ENCODE peak calls at places on chromosomes 13 and 19, in nine cellular contexts. R is RWPE1, Y is nephron progenitor cell, K is Calu3, H is tibial artery, F is kidney epithelial cell, V is chondrocyte, B is WTC11, P is psoas muscle. A is an unnamed sample.

GRCh38 chr13:34294483-34295129 is 476.7 kb downstream of the RFC3 start:
- DNase-seq in K (no peak), H (no peak), P (no peak), F (no peak), R (no peak), B (no peak), Y (no peak), V (no peak), A (no peak)

GRCh38 chr19:51552996-51553725 is 17.9 kb upstream of the ZNF175 start:
- DNase-seq in H (peak), P (peak), F (no peak), V (no peak), K (peak), B (peak), Y (peak), R (peak), A (peak)

GRCh38 chr19:55383789-55384575 is at the start of gene TMEM238:
- DNase-seq in B (peak), F (no peak), V (no peak), P (peak), Y (peak), H (no peak), K (peak), R (no peak), A (no peak)

GRCh38 chr19:6413291-6413690 is 11.3 kb downstream of the KHSRP start:
- DNase-seq in B (no peak), V (no peak), K (no peak), P (no peak), Y (no peak), H (no peak), R (no peak), F (no peak), A (no peak)

GRCh38 chr13:20828540-20829364 is 55.0 kb upstream of the EEF1AKMT1 start:
- DNase-seq in B (no peak), F (no peak), P (no peak), V (no peak), K (peak), R (peak), Y (peak), H (no peak), A (peak)

GRCh38 chr19:27746691-27747380 is 1466.1 kb downstream of the UQCRFS1 start:
- DNase-seq in R (no peak), V (no peak), B (peak), P (peak), Y (peak), K (peak), H (peak), F (no peak), A (no peak)

GRCh38 chr13:114015608-114016295 is 41.9 kb upstream of the C13orf46 start:
- DNase-seq in R (peak), B (no peak), H (peak), V (no peak), F (no peak), Y (no peak), K (no peak), P (peak), A (no peak)

GRCh38 chr19:18660051-18660910 is 23.2 kb upstream of the CRTC1 start:
- DNase-seq in F (no peak), P (peak), H (peak), K (peak), V (no peak), R (no peak), Y (no peak), B (no peak), A (no peak)

GRCh38 chr13:61536443-61536842 is 120.8 kb upstream of the PCDH20 start:
- DNase-seq in K (no peak), F (no peak), B (no peak), H (no peak), P (no peak), Y (no peak), R (no peak), V (no peak), A (no peak)

GRCh38 chr13:108944760-108945159 is 315.3 kb downstream of the MYO16 start:
- DNase-seq in B (no peak), V (no peak), Y (no peak), P (no peak), K (no peak), R (peak), F (no peak), H (no peak), A (no peak)

GRCh38 chr19:15636026-15636425 is 4.7 kb upstream of the CYP4F3 start:
- DNase-seq in B (no peak), P (no peak), H (no peak), V (no peak), R (no peak), Y (no peak), F (no peak), K (no peak), A (no peak)

GRCh38 chr13:30047154-30047874 is 196.9 kb upstream of the UBL3 start:
- DNase-seq in F (no peak), P (no peak), V (no peak), Y (no peak), K (no peak), R (no peak), B (no peak), H (no peak), A (no peak)

GRCh38 chr19:52993342-52994178 is 20.2 kb upstream of the ERVV-1 start:
- DNase-seq in V (no peak), P (peak), Y (peak), K (peak), H (peak), F (no peak), R (peak), B (peak), A (no peak)

GRCh38 chr13:65064967-65065366 is 2165.2 kb downstream of the PCDH9 start:
- DNase-seq in R (no peak), B (no peak), K (no peak), V (no peak), F (no peak), Y (no peak), H (no peak), P (no peak), A (no peak)

GRCh38 chr19:40266111-40266510 is 19.0 kb downstream of the AKT2 start:
- DNase-seq in B (no peak), R (no peak), F (no peak), K (no peak), P (peak), Y (no peak), H (no peak), V (no peak), A (no peak)

GRCh38 chr13:32383836-32384618 is 43.9 kb downstream of the N4BP2L1 start:
- DNase-seq in R (no peak), K (no peak), B (no peak), H (no peak), P (no peak), V (no peak), Y (no peak), F (no peak), A (no peak)

GRCh38 chr13:76759877-76760276 is 126.3 kb downstream of the KCTD12 start:
- DNase-seq in P (no peak), Y (no peak), H (no peak), R (no peak), F (no peak), K (no peak), V (no peak), B (no peak), A (no peak)

GRCh38 chr13:100506154-100506553 is 82.4 kb downstream of the GGACT start:
- DNase-seq in K (no peak), H (no peak), V (no peak), F (no peak), Y (no peak), B (no peak), R (no peak), P (no peak), A (no peak)

GRCh38 chr19:556611-557382 is 12.9 kb downstream of the GZMM start:
- DNase-seq in H (no peak), R (no peak), Y (no peak), B (no peak), V (peak), K (no peak), F (no peak), P (no peak), A (no peak)

GRCh38 chr19:40659566-40659965 is 30.9 kb downstream of the NUMBL start:
- DNase-seq in P (no peak), B (no peak), Y (no peak), V (no peak), K (no peak), R (no peak), H (peak), F (no peak), A (no peak)

GRCh38 chr13:46386996-46387851 is at the start of gene RUBCNL:
- DNase-seq in V (no peak), B (peak), H (no peak), K (peak), R (peak), Y (peak), P (peak), F (no peak), A (no peak)

GRCh38 chr13:35475131-35475959 is 1.1 kb downstream of the MAB21L1 start:
- DNase-seq in F (no peak), K (no peak), B (peak), V (peak), H (peak), R (no peak), Y (peak), P (peak), A (no peak)

GRCh38 chr13:35255241-35255640 is 221.2 kb downstream of the MAB21L1 start:
- DNase-seq in B (no peak), V (no peak), Y (no peak), P (no peak), F (no peak), R (no peak), K (no peak), H (no peak), A (no peak)

GRCh38 chr19:35712910-35713845 is 4.6 kb upstream of the KMT2B start:
- DNase-seq in P (no peak), F (no peak), K (no peak), V (no peak), R (no peak), B (peak), Y (no peak), H (no peak), A (no peak)

GRCh38 chr19:21569497-21569870 is 64.1 kb downstream of the ZNF429 start:
- DNase-seq in K (no peak), H (no peak), R (no peak), F (no peak), Y (no peak), P (no peak), V (no peak), B (no peak), A (no peak)

GRCh38 chr13:83498486-83499190 is 383.6 kb downstream of the SLITRK1 start:
- DNase-seq in F (no peak), Y (no peak), V (no peak), B (no peak), P (no peak), R (peak), H (no peak), K (no peak), A (no peak)

GRCh38 chr13:28753208-28753892 is 34.6 kb upstream of the SLC46A3 start:
- DNase-seq in P (no peak), K (peak), R (peak), V (no peak), B (peak), H (peak), F (peak), Y (no peak), A (peak)

GRCh38 chr13:41811588-41812021 is 149.3 kb downstream of the VWA8 start:
- DNase-seq in R (no peak), P (no peak), K (no peak), F (no peak), V (no peak), Y (no peak), H (no peak), B (no peak), A (no peak)

GRCh38 chr19:518292-519231 is 11.3 kb downstream of the TPGS1 start:
- DNase-seq in R (no peak), F (no peak), P (peak), B (peak), K (no peak), H (no peak), V (peak), Y (peak), A (no peak)

GRCh38 chr13:111344471-111345191 is 24.2 kb downstream of the TEX29 start:
- DNase-seq in P (peak), R (peak), Y (peak), K (no peak), V (no peak), B (peak), H (no peak), F (no peak), A (peak)

GRCh38 chr13:59398661-59399060 is 765.1 kb downstream of the DIAPH3 start:
- DNase-seq in F (no peak), V (no peak), H (no peak), R (no peak), K (no peak), Y (no peak), P (no peak), B (no peak), A (no peak)

GRCh38 chr13:71880753-71881541 is 13.9 kb upstream of the DACH1 start:
- DNase-seq in B (no peak), K (no peak), R (no peak), F (peak), V (no peak), P (no peak), Y (no peak), H (no peak), A (no peak)

GRCh38 chr13:51636349-51636890 is 52.2 kb downstream of the WDFY2 start:
- DNase-seq in Y (no peak), R (no peak), P (no peak), K (no peak), B (no peak), V (no peak), F (no peak), H (no peak), A (no peak)

DNA sequence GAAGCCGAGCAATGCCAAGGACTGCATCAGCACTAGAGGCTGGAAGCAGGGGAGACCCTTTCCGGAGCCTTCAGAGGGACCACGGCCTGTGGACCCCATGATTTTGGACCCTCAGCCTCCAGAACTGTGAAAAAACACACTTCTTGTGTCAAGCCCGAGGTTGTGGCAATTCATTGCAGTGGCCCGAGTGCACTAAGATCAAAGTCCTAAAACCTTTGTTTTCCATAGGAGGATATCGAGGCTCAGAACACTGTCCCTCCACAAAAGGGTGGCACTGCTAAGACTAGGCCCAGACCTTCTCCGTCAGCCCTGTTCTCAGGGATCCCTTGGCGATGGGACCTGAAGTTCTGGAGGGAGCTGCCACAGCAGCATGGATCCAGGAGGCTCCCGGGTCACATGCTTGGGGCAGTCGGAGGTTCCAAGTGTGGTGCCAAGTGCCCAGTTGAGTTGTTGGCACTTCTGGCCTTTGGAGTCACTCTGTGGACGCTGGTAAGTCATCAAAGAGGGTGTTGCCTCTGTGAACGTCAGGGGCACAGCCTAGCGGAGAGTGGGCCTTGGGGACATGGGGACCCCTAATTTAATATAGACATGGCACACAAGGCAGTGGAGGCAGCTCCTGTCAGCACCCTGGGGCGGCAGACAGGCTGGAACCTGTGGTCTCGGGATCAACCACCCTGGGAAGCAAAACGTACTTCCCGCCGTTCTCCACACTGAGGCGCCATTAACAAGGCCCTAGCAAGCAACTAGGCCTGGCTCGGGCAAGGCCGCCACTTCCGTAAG is 199.2 kb downstream of the COL4A1 start:
- DNase-seq in K (no peak), P (no peak), B (peak), H (no peak), F (no peak), V (no peak), R (no peak), Y (no peak), A (no peak)
- TF ChIP-seq CTCF in K (no peak), P (peak), B (no peak), H (peak), F (peak), V (peak), R (no peak), Y (no peak), A (peak)

GRCh38 chr13:24834902-24835510 is 71.0 kb downstream of the RNF17 start:
- DNase-seq in P (no peak), F (no peak), K (no peak), Y (no peak), H (no peak), V (no peak), B (no peak), R (no peak), A (no peak)
- TF ChIP-seq CTCF in P (no peak), F (no peak), K (no peak), Y (no peak), H (no peak), V (no peak), B (no peak), R (no peak), A (no peak)

DNA sequence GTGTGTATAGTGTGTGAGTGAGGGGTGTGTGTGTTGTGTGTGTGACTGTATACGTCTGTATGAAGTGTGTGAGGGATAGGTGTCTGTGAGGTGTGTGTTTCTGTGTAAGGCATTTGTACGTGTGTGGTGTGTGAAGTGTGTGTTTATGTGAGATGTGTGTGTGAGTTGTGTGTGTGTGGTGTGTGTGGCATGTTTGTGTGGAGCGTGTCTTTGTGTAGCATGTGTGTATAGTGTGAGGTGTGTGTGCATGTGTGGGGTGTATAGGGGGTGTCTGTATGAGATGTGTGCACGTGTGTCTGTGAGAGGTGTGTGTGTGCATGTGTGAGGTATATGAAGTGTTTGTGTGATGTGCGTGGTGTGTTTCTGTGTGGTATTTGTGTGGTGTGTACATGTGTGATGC is 13.2 kb upstream of the TNFRSF19 start:
- DNase-seq in H (no peak), B (no peak), F (no peak), K (no peak), R (no peak), Y (no peak), V (no peak), P (no peak), A (no peak)
- TF ChIP-seq CTCF in H (no peak), B (no peak), F (no peak), K (no peak), R (no peak), Y (no peak), V (no peak), P (no peak), A (no peak)

GRCh38 chr19:44055870-44056269 is 4.0 kb downstream of the ZNF223 start:
- DNase-seq in B (peak), V (no peak), H (no peak), P (no peak), K (no peak), Y (no peak), F (no peak), R (no peak), A (no peak)
- TF ChIP-seq CTCF in B (no peak), V (no peak), H (no peak), P (no peak), K (no peak), Y (no peak), F (no peak), R (no peak), A (no peak)

DNA sequence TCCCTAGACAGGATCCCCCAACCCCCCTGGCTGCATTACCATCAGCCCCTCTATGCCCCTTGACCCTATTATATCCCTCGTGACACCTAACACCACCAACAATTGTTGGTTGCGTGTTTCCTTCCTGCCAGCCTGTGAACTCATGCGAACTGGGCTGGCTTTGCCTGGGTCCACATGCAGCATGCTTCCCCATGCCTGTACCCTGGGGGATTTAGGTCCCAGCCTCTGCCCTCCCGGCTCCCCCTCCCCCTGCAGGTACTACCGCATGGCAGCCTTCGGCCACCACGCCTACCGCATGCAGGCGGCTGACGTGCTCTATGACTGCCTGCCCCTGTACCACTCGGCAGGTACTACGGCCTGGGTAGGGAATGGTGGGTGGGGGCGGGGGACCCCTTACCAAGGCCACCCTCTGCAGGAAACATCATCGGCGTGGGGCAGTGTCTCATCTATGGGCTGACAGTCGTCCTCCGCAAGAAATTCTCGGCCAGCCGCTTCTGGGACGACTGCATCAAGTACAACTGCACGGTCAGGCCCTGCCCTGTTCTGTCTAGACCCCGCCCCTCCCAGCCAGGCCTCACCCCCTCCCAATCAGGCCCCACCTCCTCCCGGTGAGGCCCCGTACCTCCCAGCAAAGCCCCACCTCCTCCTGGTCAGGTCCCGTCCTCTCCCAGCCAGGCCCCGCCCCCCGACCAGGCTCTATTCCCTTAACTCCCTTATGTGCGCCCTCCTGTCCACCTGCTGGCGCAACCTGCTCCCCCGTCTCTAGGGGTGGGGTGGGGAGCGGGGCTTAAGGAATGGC is 18.5 kb downstream of the SLC27A1 start:
- DNase-seq in H (peak), P (peak), F (no peak), V (no peak), K (peak), B (peak), R (peak), Y (peak), A (no peak)
- TF ChIP-seq CTCF in H (no peak), P (peak), F (peak), V (no peak), K (no peak), B (peak), R (no peak), Y (peak), A (peak)

GRCh38 chr13:89899302-89900103 is 1448.0 kb upstream of the MIR17HG start:
- DNase-seq in H (no peak), V (no peak), Y (no peak), F (no peak), P (no peak), B (no peak), R (no peak), K (no peak), A (no peak)

GRCh38 chr13:89903115-89903514 is 1444.4 kb upstream of the MIR17HG start:
- DNase-seq in K (no peak), V (no peak), H (no peak), P (no peak), F (no peak), R (no peak), Y (no peak), B (no peak), A (no peak)

GRCh38 chr13:89900104-89900760 is 1447.3 kb upstream of the MIR17HG start:
- DNase-seq in V (no peak), F (no peak), R (peak), H (no peak), K (no peak), P (no peak), Y (no peak), B (no peak), A (no peak)

GRCh38 chr13:89902223-89902622 is 1445.3 kb upstream of the MIR17HG start:
- DNase-seq in K (no peak), B (no peak), H (no peak), V (no peak), R (no peak), F (no peak), Y (no peak), P (no peak), A (no peak)

DNA sequence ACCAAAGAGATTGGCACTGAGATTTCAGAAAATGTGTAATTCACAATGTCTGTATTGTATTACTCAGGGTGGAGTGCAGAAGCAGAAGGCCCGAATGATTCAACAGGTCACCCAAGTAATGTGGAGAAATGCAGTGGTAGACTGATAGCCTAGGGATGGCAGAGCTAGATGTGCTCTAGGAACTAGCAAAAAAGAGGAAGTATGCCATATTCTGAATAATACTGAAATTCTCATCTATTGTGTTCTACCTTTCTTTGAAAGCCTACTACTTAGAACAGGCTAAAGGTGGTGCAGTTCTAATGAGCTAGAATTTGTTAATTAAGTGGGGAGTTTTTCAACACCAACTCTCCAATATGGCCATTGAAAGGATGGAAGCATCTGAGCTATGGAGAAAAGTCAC is 1449.8 kb upstream of the MIR17HG start:
- DNase-seq in B (no peak), R (no peak), Y (no peak), K (no peak), P (no peak), F (no peak), H (no peak), V (no peak), A (no peak)
- TF ChIP-seq CTCF in B (no peak), R (no peak), Y (no peak), K (no peak), P (no peak), F (no peak), H (no peak), V (no peak), A (no peak)